ENCODE peak calls at places on chromosomes 16 and 17, in five cellular contexts. One of them, this sample, is unnamed.

GRCh38 chr16:70685938-70686375 is at the start of gene MTSS2:
- DNase-seq in cortex of kidney: no peak
- DNase-seq in OCI-LY7: no peak
- DNase-seq in NCI-H1417: peak; percentile 80
- DNase-seq in T-helper 2 cell: no peak
- DNase-seq in this sample: peak; percentile 27

GRCh38 chr17:19904924-19905323 is 37.2 kb upstream of the ULK2 start:
- DNase-seq in T-helper 2 cell: no peak
- DNase-seq in OCI-LY7: no peak
- DNase-seq in cortex of kidney: no peak
- DNase-seq in NCI-H1417: no peak
- DNase-seq in this sample: no peak

GRCh38 chr17:19243838-19244237 is 6.7 kb downstream of the EPN2 start:
- DNase-seq in NCI-H1417: no peak
- DNase-seq in T-helper 2 cell: no peak
- DNase-seq in cortex of kidney: no peak
- DNase-seq in OCI-LY7: peak; percentile 16
- DNase-seq in this sample: no peak

GRCh38 chr17:80575057-80575875 is 30.6 kb downstream of the RPTOR start:
- DNase-seq in cortex of kidney: no peak
- DNase-seq in OCI-LY7: peak; percentile 97
- DNase-seq in NCI-H1417: peak; percentile 88
- DNase-seq in T-helper 2 cell: peak; percentile 90
- DNase-seq in this sample: peak; percentile 91

GRCh38 chr16:89094252-89094901 is 725 bp downstream of the ACSF3 start:
- DNase-seq in T-helper 2 cell: no peak
- DNase-seq in cortex of kidney: no peak
- DNase-seq in NCI-H1417: peak; percentile 36
- DNase-seq in OCI-LY7: peak; percentile 39
- DNase-seq in this sample: no peak

GRCh38 chr16:72291121-72291520 is 119.2 kb upstream of the PMFBP1 start:
- DNase-seq in NCI-H1417: no peak
- DNase-seq in cortex of kidney: no peak
- DNase-seq in T-helper 2 cell: no peak
- DNase-seq in OCI-LY7: no peak
- DNase-seq in this sample: no peak

GRCh38 chr16:30053376-30054015 is 12.1 kb upstream of the ALDOA start:
- DNase-seq in OCI-LY7: no peak
- DNase-seq in T-helper 2 cell: no peak
- DNase-seq in cortex of kidney: no peak
- DNase-seq in NCI-H1417: peak; percentile 67
- DNase-seq in this sample: no peak

GRCh38 chr16:81521141-81521626 is 76.6 kb downstream of the CMIP start:
- DNase-seq in OCI-LY7: peak; percentile 84
- DNase-seq in T-helper 2 cell: peak; percentile 34
- DNase-seq in cortex of kidney: no peak
- DNase-seq in NCI-H1417: peak; percentile 88
- DNase-seq in this sample: no peak

GRCh38 chr16:12646490-12647274 is 157.0 kb downstream of the CPPED1 start:
- DNase-seq in T-helper 2 cell: no peak
- DNase-seq in NCI-H1417: no peak
- DNase-seq in cortex of kidney: no peak
- DNase-seq in OCI-LY7: no peak
- DNase-seq in this sample: peak; percentile 6

GRCh38 chr17:49817993-49818392 is 29.5 kb downstream of the KAT7 start:
- DNase-seq in NCI-H1417: no peak
- DNase-seq in OCI-LY7: no peak
- DNase-seq in cortex of kidney: no peak
- DNase-seq in T-helper 2 cell: no peak
- DNase-seq in this sample: no peak

GRCh38 chr17:52145496-52145895 is 13.0 kb downstream of the CA10 start:
- DNase-seq in NCI-H1417: no peak
- DNase-seq in T-helper 2 cell: no peak
- DNase-seq in OCI-LY7: no peak
- DNase-seq in cortex of kidney: no peak
- DNase-seq in this sample: peak; percentile 68

GRCh38 chr16:51816929-51817328 is 665.9 kb upstream of the SALL1 start:
- DNase-seq in OCI-LY7: no peak
- DNase-seq in cortex of kidney: no peak
- DNase-seq in T-helper 2 cell: no peak
- DNase-seq in NCI-H1417: no peak
- DNase-seq in this sample: no peak

GRCh38 chr16:19094542-19095365 is 19.0 kb upstream of the ITPRIPL2 start:
- DNase-seq in T-helper 2 cell: no peak
- DNase-seq in NCI-H1417: no peak
- DNase-seq in cortex of kidney: no peak
- DNase-seq in OCI-LY7: peak; percentile 62
- DNase-seq in this sample: peak; percentile 84

GRCh38 chr17:81967533-81968395 is 6.8 kb upstream of the NOTUM start:
- DNase-seq in NCI-H1417: peak; percentile 92
- DNase-seq in T-helper 2 cell: peak; percentile 84
- DNase-seq in OCI-LY7: peak; percentile 97
- DNase-seq in cortex of kidney: no peak
- DNase-seq in this sample: peak; percentile 79

GRCh38 chr17:28970879-28971278 is 19.6 kb upstream of the PHF12 start:
- DNase-seq in T-helper 2 cell: no peak
- DNase-seq in cortex of kidney: no peak
- DNase-seq in NCI-H1417: no peak
- DNase-seq in OCI-LY7: no peak
- DNase-seq in this sample: no peak

GRCh38 chr17:44197107-44197506 is 2.6 kb downstream of the ATXN7L3 start:
- DNase-seq in OCI-LY7: no peak
- DNase-seq in T-helper 2 cell: no peak
- DNase-seq in cortex of kidney: no peak
- DNase-seq in NCI-H1417: no peak
- DNase-seq in this sample: no peak

GRCh38 chr16:87784812-87785211 is 19.0 kb upstream of the KLHDC4 start:
- DNase-seq in NCI-H1417: no peak
- DNase-seq in cortex of kidney: no peak
- DNase-seq in T-helper 2 cell: no peak
- DNase-seq in OCI-LY7: no peak
- DNase-seq in this sample: no peak

GRCh38 chr16:69179255-69180010 is 7.5 kb upstream of the SNTB2 start:
- DNase-seq in NCI-H1417: peak; percentile 27
- DNase-seq in cortex of kidney: no peak
- DNase-seq in T-helper 2 cell: no peak
- DNase-seq in OCI-LY7: no peak
- DNase-seq in this sample: peak; percentile 78

GRCh38 chr17:10668771-10669170 is 11.7 kb upstream of the MYH3 start:
- DNase-seq in T-helper 2 cell: no peak
- DNase-seq in NCI-H1417: no peak
- DNase-seq in OCI-LY7: no peak
- DNase-seq in cortex of kidney: no peak
- DNase-seq in this sample: no peak

This sample was measured in MM.1S.